ENCODE peak calls at places on chromosomes 13 and 19, in five cellular contexts. One of them, this sample, is unnamed.
A peak's percentile ranks its signal among the peaks of the same experiment; 100 is the strongest.

GRCh38 chr19:13102666-13103584 is at the start of gene LYL1:
- DNase-seq in prostate gland: no peak
- DNase-seq in upper lobe of right lung: peak; percentile 90
- DNase-seq in K562: peak; percentile 93
- DNase-seq in CD4-positive, alpha-beta memory T cell: no peak
- DNase-seq in this sample: peak; percentile 94

GRCh38 chr19:42402376-42403116 is 12.4 kb upstream of the CNFN start:
- DNase-seq in prostate gland: no peak
- DNase-seq in upper lobe of right lung: no peak
- DNase-seq in K562: no peak
- DNase-seq in CD4-positive, alpha-beta memory T cell: no peak
- DNase-seq in this sample: no peak

GRCh38 chr19:8320564-8321066 is 560 bp downstream of the NDUFA7 start:
- DNase-seq in prostate gland: no peak
- DNase-seq in upper lobe of right lung: no peak
- DNase-seq in K562: no peak
- DNase-seq in CD4-positive, alpha-beta memory T cell: no peak
- DNase-seq in this sample: peak; percentile 65

GRCh38 chr13:49540552-49540951 is 44.8 kb downstream of the PHF11 start:
- DNase-seq in prostate gland: no peak
- DNase-seq in upper lobe of right lung: no peak
- DNase-seq in K562: no peak
- DNase-seq in CD4-positive, alpha-beta memory T cell: no peak
- DNase-seq in this sample: no peak

GRCh38 chr19:34963531-34964406 is at the start of gene ZNF792:
- DNase-seq in prostate gland: peak; percentile 32
- DNase-seq in upper lobe of right lung: peak; percentile 87
- DNase-seq in K562: peak; percentile 83
- DNase-seq in CD4-positive, alpha-beta memory T cell: peak; percentile 37
- DNase-seq in this sample: peak; percentile 79

GRCh38 chr19:44925114-44925891 is 10.9 kb downstream of the APOC1 start:
- DNase-seq in prostate gland: no peak
- DNase-seq in upper lobe of right lung: peak; percentile 88
- DNase-seq in K562: no peak
- DNase-seq in CD4-positive, alpha-beta memory T cell: no peak
- DNase-seq in this sample: no peak

GRCh38 chr13:112664501-112665203 is 25.2 kb upstream of the ATP11A start:
- DNase-seq in prostate gland: no peak
- DNase-seq in upper lobe of right lung: peak; percentile 39
- DNase-seq in K562: no peak
- DNase-seq in CD4-positive, alpha-beta memory T cell: no peak
- DNase-seq in this sample: no peak

GRCh38 chr19:30085394-30085793 is 143.4 kb downstream of the URI1 start:
- DNase-seq in prostate gland: no peak
- DNase-seq in upper lobe of right lung: peak; percentile 47
- DNase-seq in K562: peak; percentile 23
- DNase-seq in CD4-positive, alpha-beta memory T cell: no peak
- DNase-seq in this sample: peak; percentile 59

GRCh38 chr13:40477623-40478608 is 188.5 kb downstream of the FOXO1 start:
- DNase-seq in prostate gland: no peak
- DNase-seq in upper lobe of right lung: no peak
- DNase-seq in K562: no peak
- DNase-seq in CD4-positive, alpha-beta memory T cell: no peak
- DNase-seq in this sample: no peak

GRCh38 chr13:110316196-110316595 is 9.1 kb downstream of the COL4A2 start:
- DNase-seq in prostate gland: no peak
- DNase-seq in upper lobe of right lung: no peak
- DNase-seq in K562: no peak
- DNase-seq in CD4-positive, alpha-beta memory T cell: no peak
- DNase-seq in this sample: no peak

GRCh38 chr13:32495429-32495828 is 43.2 kb downstream of the N4BP2L2 start:
- DNase-seq in prostate gland: no peak
- DNase-seq in upper lobe of right lung: no peak
- DNase-seq in K562: no peak
- DNase-seq in CD4-positive, alpha-beta memory T cell: no peak
- DNase-seq in this sample: no peak

GRCh38 chr13:113598481-113598880 is 13.9 kb downstream of the TFDP1 start:
- DNase-seq in prostate gland: no peak
- DNase-seq in upper lobe of right lung: peak; percentile 18
- DNase-seq in K562: no peak
- DNase-seq in CD4-positive, alpha-beta memory T cell: no peak
- DNase-seq in this sample: no peak

GRCh38 chr13:112803422-112803821 is 113.6 kb downstream of the ATP11A start:
- DNase-seq in prostate gland: no peak
- DNase-seq in upper lobe of right lung: no peak
- DNase-seq in K562: no peak
- DNase-seq in CD4-positive, alpha-beta memory T cell: no peak
- DNase-seq in this sample: no peak

GRCh38 chr13:112779856-112780604 is 90.2 kb downstream of the ATP11A start:
- DNase-seq in prostate gland: no peak
- DNase-seq in upper lobe of right lung: no peak
- DNase-seq in K562: no peak
- DNase-seq in CD4-positive, alpha-beta memory T cell: no peak
- DNase-seq in this sample: no peak

GRCh38 chr19:4555657-4556561 is 3.6 kb downstream of the SEMA6B start:
- DNase-seq in prostate gland: no peak
- DNase-seq in upper lobe of right lung: no peak
- DNase-seq in K562: peak; percentile 91
- DNase-seq in CD4-positive, alpha-beta memory T cell: no peak
- DNase-seq in this sample: peak; percentile 88

GRCh38 chr19:3250675-3251074 is 26.2 kb downstream of the CELF5 start:
- DNase-seq in prostate gland: no peak
- DNase-seq in upper lobe of right lung: no peak
- DNase-seq in K562: peak; percentile 72
- DNase-seq in CD4-positive, alpha-beta memory T cell: no peak
- DNase-seq in this sample: peak; percentile 70

DNA sequence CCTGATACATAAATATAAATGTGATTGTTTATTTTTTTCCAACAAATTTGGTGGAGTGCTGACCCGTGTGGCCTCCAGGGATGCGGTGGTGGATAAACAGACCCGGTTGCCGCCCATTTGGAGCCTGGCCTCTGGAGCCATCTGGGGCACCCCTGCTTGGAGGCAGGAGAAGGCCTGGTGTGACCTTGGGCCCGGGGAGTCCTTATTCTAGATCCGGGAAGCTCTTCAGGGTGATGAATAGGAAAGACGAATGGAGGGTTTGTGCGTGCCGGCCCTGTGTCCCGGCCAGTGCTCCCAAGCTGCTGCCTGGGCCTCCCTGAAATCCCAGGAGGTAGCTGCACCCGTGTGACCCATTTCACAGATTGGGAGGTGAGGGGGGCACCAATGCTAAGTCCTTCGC is 11.5 kb downstream of the PAK4 start:
- DNase-seq in prostate gland: no peak
- DNase-seq in upper lobe of right lung: no peak
- DNase-seq in K562: no peak
- DNase-seq in CD4-positive, alpha-beta memory T cell: no peak
- DNase-seq in this sample: no peak
- H3K4me1 ChIP-seq in prostate gland: peaks cover 30% of the 10 kb centered on the region
- H3K4me1 ChIP-seq in upper lobe of right lung: peaks cover 46% of the 10 kb centered on the region
- H3K4me1 ChIP-seq in K562: peaks cover 42% of the 10 kb centered on the region
- H3K4me1 ChIP-seq in CD4-positive, alpha-beta memory T cell: no peaks in the 10 kb centered on the region
- H3K4me1 ChIP-seq in this sample: no peaks in the 10 kb centered on the region

GRCh38 chr13:99986751-99987150 is 5.2 kb downstream of the ZIC2 start:
- DNase-seq in prostate gland: no peak
- DNase-seq in upper lobe of right lung: no peak
- DNase-seq in K562: no peak
- DNase-seq in CD4-positive, alpha-beta memory T cell: no peak
- DNase-seq in this sample: no peak

GRCh38 chr13:99987180-99988047 is 5.8 kb downstream of the ZIC2 start:
- DNase-seq in prostate gland: no peak
- DNase-seq in upper lobe of right lung: peak; percentile 39
- DNase-seq in K562: no peak
- DNase-seq in CD4-positive, alpha-beta memory T cell: no peak
- DNase-seq in this sample: no peak

GRCh38 chr13:99990045-99990977 is 8.7 kb downstream of the ZIC2 start:
- DNase-seq in prostate gland: no peak
- DNase-seq in upper lobe of right lung: no peak
- DNase-seq in K562: no peak
- DNase-seq in CD4-positive, alpha-beta memory T cell: no peak
- DNase-seq in this sample: no peak

GRCh38 chr13:99989376-99990044 is 7.9 kb downstream of the ZIC2 start:
- DNase-seq in prostate gland: no peak
- DNase-seq in upper lobe of right lung: no peak
- DNase-seq in K562: no peak
- DNase-seq in CD4-positive, alpha-beta memory T cell: no peak
- DNase-seq in this sample: no peak

DNA sequence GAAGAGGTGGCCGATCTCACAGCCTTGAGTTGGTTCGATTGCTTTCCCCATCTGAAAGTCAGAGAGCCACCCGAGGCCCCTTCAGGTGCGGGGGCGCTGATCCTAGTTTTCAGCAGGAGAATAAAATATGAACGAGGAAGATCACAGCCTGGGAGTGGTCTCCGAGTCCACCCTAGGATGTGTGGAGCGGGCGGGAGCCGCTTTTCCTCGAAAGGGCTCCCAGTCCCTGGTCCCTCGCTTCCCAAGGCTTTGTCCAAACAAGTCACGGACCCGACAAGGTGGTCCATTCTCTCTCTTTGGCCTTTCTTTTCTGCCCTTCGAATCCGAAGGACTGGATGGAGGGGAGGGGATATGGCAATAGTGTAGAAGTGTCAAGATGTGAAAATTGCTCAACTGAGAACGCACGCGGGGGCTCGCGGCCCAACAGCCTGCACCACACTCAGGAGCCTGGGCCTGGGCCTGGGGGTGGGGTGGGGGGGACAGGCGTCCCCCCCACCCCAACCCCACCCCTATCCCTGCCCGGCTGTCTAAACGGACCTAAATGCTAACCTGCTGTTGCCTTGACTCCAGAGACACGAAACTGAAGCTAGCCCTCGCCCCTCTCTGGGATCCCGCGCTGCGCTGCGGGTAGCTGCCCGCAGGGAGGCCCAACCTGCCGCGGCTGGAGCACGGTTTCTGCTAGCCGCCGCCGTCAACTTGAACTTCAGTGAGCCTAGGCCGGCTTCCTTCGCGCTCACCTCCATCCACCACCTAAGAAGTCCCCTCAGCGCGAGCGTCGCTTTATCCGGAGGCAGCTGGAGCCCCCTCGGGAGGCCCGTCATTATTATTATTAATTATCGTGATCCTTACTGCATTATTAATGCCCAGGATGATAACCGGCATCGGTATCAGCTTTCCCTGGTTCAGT is 7.1 kb downstream of the ZIC2 start:
- DNase-seq in prostate gland: no peak
- DNase-seq in upper lobe of right lung: no peak
- DNase-seq in K562: no peak
- DNase-seq in CD4-positive, alpha-beta memory T cell: no peak
- DNase-seq in this sample: no peak
- H3K27me3 ChIP-seq in prostate gland: peaks cover 89% of the 10 kb centered on the region
- H3K27me3 ChIP-seq in upper lobe of right lung: peaks cover 97% of the 10 kb centered on the region
- H3K27me3 ChIP-seq in K562: no peaks in the 10 kb centered on the region
- H3K27me3 ChIP-seq in CD4-positive, alpha-beta memory T cell: peaks cover 91% of the 10 kb centered on the region
- H3K27me3 ChIP-seq in this sample: no peaks in the 10 kb centered on the region

DNA sequence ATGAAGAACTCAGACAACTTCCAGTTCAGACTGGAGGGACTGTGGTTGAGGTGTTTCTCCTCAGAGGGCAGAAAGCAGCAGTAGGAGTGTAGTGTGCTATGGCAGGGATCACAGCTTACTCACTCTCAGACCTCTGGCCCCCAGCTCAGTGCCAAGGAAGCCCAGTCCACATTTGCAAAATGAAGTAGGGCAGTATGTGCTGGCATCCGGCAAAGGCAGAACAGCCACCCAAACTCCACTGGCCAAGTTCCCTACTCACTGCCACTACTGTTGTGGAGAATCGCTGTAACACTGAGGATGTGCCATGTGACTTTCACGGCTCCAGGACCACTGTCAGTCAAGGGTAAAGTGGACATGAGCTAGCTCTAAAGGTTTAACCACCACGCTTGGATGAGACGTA is 66.9 kb upstream of the SLC15A1 start:
- DNase-seq in prostate gland: no peak
- DNase-seq in upper lobe of right lung: no peak
- DNase-seq in K562: no peak
- DNase-seq in CD4-positive, alpha-beta memory T cell: no peak
- DNase-seq in this sample: no peak
- H3K4me1 ChIP-seq in prostate gland: peaks cover 4% of the 10 kb centered on the region
- H3K4me1 ChIP-seq in upper lobe of right lung: peaks cover 23% of the 10 kb centered on the region
- H3K4me1 ChIP-seq in K562: no peaks in the 10 kb centered on the region
- H3K4me1 ChIP-seq in CD4-positive, alpha-beta memory T cell: no peaks in the 10 kb centered on the region
- H3K4me1 ChIP-seq in this sample: no peaks in the 10 kb centered on the region

DNA sequence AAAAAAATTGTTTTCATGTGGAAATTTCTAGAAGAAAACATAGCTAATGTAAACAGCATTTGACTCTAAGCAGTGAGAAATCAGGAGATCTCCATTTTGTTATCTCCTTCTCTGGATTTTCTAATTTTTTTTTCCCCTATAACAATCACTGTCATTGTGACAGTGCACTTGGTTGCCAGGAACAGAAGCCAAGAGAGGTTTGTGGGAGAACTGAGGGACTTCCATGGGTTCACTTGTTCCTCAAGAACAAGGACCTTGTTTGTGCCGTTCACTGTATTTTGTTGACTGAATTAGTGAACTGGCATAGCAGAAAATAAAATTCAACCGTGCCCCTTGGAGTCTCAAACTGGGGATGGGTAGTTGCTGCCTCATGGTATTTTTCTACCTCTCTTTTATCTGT is 17.1 kb downstream of the SHISA7 start:
- DNase-seq in prostate gland: no peak
- DNase-seq in upper lobe of right lung: no peak
- DNase-seq in K562: no peak
- DNase-seq in CD4-positive, alpha-beta memory T cell: no peak
- DNase-seq in this sample: no peak
- H3K27me3 ChIP-seq in prostate gland: peaks cover 7% of the 10 kb centered on the region
- H3K27me3 ChIP-seq in upper lobe of right lung: peaks cover 34% of the 10 kb centered on the region
- H3K27me3 ChIP-seq in K562: peaks cover 15% of the 10 kb centered on the region
- H3K27me3 ChIP-seq in CD4-positive, alpha-beta memory T cell: no peaks in the 10 kb centered on the region
- H3K27me3 ChIP-seq in this sample: peaks cover 2% of the 10 kb centered on the region